ENCODE peak calls at places on chromosomes 4 and X, in eight cellular contexts. D, Q, K, U, P, N, J and Y are unnamed samples.

GRCh38 chrX:2974946-2975345 is 31.4 kb upstream of the ARSH start:
- DNase-seq in D (no peak), Q (no peak), K (no peak), U (no peak), P (no peak), N (no peak), J (no peak), Y (no peak)

GRCh38 chrX:44705817-44706551 is 137.8 kb upstream of the DUSP21 start:
- DNase-seq in D (no peak), Q (no peak), K (peak), U (no peak), P (no peak), N (no peak), J (no peak), Y (no peak)

GRCh38 chr4:98522603-98523395 is 135.6 kb downstream of the TSPAN5 start:
- DNase-seq in D (no peak), Q (no peak), K (peak), U (no peak), P (no peak), N (no peak), J (no peak), Y (peak)

GRCh38 chr4:92551616-92552015 is 247.8 kb downstream of the GRID2 start:
- DNase-seq in D (no peak), Q (no peak), K (no peak), U (no peak), P (no peak), N (no peak), J (no peak), Y (no peak)

GRCh38 chrX:131895002-131895401 is 128.1 kb upstream of the STK26 start:
- DNase-seq in D (no peak), Q (no peak), K (peak), U (no peak), P (no peak), N (no peak), J (no peak), Y (no peak)

GRCh38 chrX:40099046-40099968 is 1.5 kb upstream of the BCOR start:
- DNase-seq in D (no peak), Q (peak), K (peak), U (peak), P (peak), N (peak), J (peak), Y (no peak)

GRCh38 chr4:123260429-123261052 is 136.1 kb upstream of the SPRY1 start:
- DNase-seq in D (no peak), Q (no peak), K (no peak), U (no peak), P (no peak), N (peak), J (no peak), Y (no peak)

GRCh38 chr4:57163530-57164459 is 53.6 kb upstream of the IGFBP7 start:
- DNase-seq in D (peak), Q (peak), K (peak), U (peak), P (peak), N (peak), J (peak), Y (peak)

GRCh38 chr4:155077860-155078259 is 130.6 kb upstream of the NPY2R start:
- DNase-seq in D (no peak), Q (no peak), K (no peak), U (no peak), P (no peak), N (no peak), J (peak), Y (no peak)

GRCh38 chr4:147019061-147019460 is 73.4 kb upstream of the TTC29 start:
- DNase-seq in D (peak), Q (peak), K (peak), U (no peak), P (peak), N (peak), J (peak), Y (peak)

GRCh38 chr4:158163941-158164665 is 8.7 kb downstream of the GASK1B start:
- DNase-seq in D (no peak), Q (no peak), K (no peak), U (no peak), P (no peak), N (no peak), J (no peak), Y (no peak)

GRCh38 chr4:8368061-8368481 is 72.5 kb downstream of the ACOX3 start:
- DNase-seq in D (no peak), Q (no peak), K (no peak), U (no peak), P (no peak), N (peak), J (no peak), Y (no peak)

GRCh38 chrX:78923198-78924015 is 21.8 kb upstream of the P2RY10 start:
- DNase-seq in D (no peak), Q (no peak), K (no peak), U (no peak), P (peak), N (no peak), J (no peak), Y (no peak)

GRCh38 chrX:110403839-110404238 is 45.2 kb downstream of the RTL9 start:
- DNase-seq in D (no peak), Q (no peak), K (peak), U (no peak), P (no peak), N (no peak), J (no peak), Y (no peak)

GRCh38 chr4:151204925-151205524 is 71.9 kb upstream of the PRSS48 start:
- DNase-seq in D (no peak), Q (no peak), K (no peak), U (no peak), P (no peak), N (no peak), J (no peak), Y (no peak)

GRCh38 chr4:113436360-113436759 is 325.2 kb downstream of the CAMK2D start:
- DNase-seq in D (no peak), Q (no peak), K (peak), U (peak), P (no peak), N (no peak), J (no peak), Y (no peak)

GRCh38 chr4:72679666-72680065 is 110.6 kb upstream of the ADAMTS3 start:
- DNase-seq in D (no peak), Q (no peak), K (no peak), U (no peak), P (no peak), N (no peak), J (peak), Y (no peak)

GRCh38 chr4:102343964-102344519 is 1.2 kb downstream of the SLC39A8 start:
- DNase-seq in D (no peak), Q (peak), K (no peak), U (no peak), P (peak), N (peak), J (no peak), Y (peak)

GRCh38 chrX:153411988-153412574 is 809 bp downstream of the ZFP92 start:
- DNase-seq in D (no peak), Q (no peak), K (no peak), U (no peak), P (no peak), N (no peak), J (no peak), Y (peak)

GRCh38 chrX:122567911-122568310 is 616.2 kb upstream of the GRIA3 start:
- DNase-seq in D (no peak), Q (no peak), K (peak), U (no peak), P (no peak), N (no peak), J (no peak), Y (no peak)

GRCh38 chr4:186068581-186069402 is at the start of gene TLR3:
- DNase-seq in D (no peak), Q (no peak), K (peak), U (no peak), P (no peak), N (peak), J (no peak), Y (peak)

GRCh38 chrX:7706032-7706431 is 136.9 kb upstream of the VCX start:
- DNase-seq in D (no peak), Q (peak), K (no peak), U (no peak), P (no peak), N (no peak), J (no peak), Y (no peak)

GRCh38 chr4:147247577-147247976 is 233.3 kb upstream of the EDNRA start:
- DNase-seq in D (no peak), Q (no peak), K (peak), U (no peak), P (no peak), N (no peak), J (no peak), Y (no peak)